ENCODE peak calls at places on chromosomes 2 and 18, in six cellular contexts. One of them, this sample, is unnamed.
A peak's percentile ranks its signal among the peaks of the same experiment; 100 is the strongest.

GRCh38 chr2:25270061-25270460 is 71.7 kb downstream of the DNMT3A start:
- DNase-seq in GM12878: no peak
- DNase-seq in H1: no peak
- DNase-seq in CD4-positive, alpha-beta memory T cell: no peak
- DNase-seq in CD8-positive, alpha-beta T cell: no peak
- DNase-seq in tibial artery: no peak
- DNase-seq in this sample: no peak

GRCh38 chr2:189609853-189610252 is 29.3 kb upstream of the SLC40A1 start:
- DNase-seq in CD4-positive, alpha-beta memory T cell: no peak
- DNase-seq in tibial artery: no peak
- DNase-seq in H1: no peak
- DNase-seq in CD8-positive, alpha-beta T cell: no peak
- DNase-seq in GM12878: no peak
- DNase-seq in this sample: no peak

GRCh38 chr2:168773719-168774521 is 28.5 kb upstream of the NOSTRIN start:
- DNase-seq in GM12878: no peak
- DNase-seq in H1: peak; percentile 82
- DNase-seq in CD4-positive, alpha-beta memory T cell: no peak
- DNase-seq in tibial artery: peak; percentile 25
- DNase-seq in CD8-positive, alpha-beta T cell: no peak
- DNase-seq in this sample: peak; percentile 66

GRCh38 chr2:60745761-60746160 is 10.3 kb upstream of the PAPOLG start:
- DNase-seq in CD8-positive, alpha-beta T cell: no peak
- DNase-seq in GM12878: no peak
- DNase-seq in H1: no peak
- DNase-seq in CD4-positive, alpha-beta memory T cell: no peak
- DNase-seq in tibial artery: no peak
- DNase-seq in this sample: no peak

GRCh38 chr2:138274421-138275291 is 226.9 kb upstream of the SPOPL start:
- DNase-seq in CD8-positive, alpha-beta T cell: no peak
- DNase-seq in CD4-positive, alpha-beta memory T cell: no peak
- DNase-seq in tibial artery: no peak
- DNase-seq in GM12878: no peak
- DNase-seq in H1: no peak
- DNase-seq in this sample: peak; percentile 11

GRCh38 chr18:65468881-65469280 is 281.9 kb upstream of the CDH7 start:
- DNase-seq in CD8-positive, alpha-beta T cell: no peak
- DNase-seq in H1: no peak
- DNase-seq in CD4-positive, alpha-beta memory T cell: no peak
- DNase-seq in tibial artery: no peak
- DNase-seq in GM12878: no peak
- DNase-seq in this sample: no peak

GRCh38 chr18:4547126-4547525 is 92.0 kb upstream of the DLGAP1 start:
- DNase-seq in tibial artery: no peak
- DNase-seq in CD8-positive, alpha-beta T cell: no peak
- DNase-seq in H1: no peak
- DNase-seq in GM12878: no peak
- DNase-seq in CD4-positive, alpha-beta memory T cell: no peak
- DNase-seq in this sample: no peak

GRCh38 chr2:207930747-207931146 is 94.6 kb downstream of the PLEKHM3 start:
- DNase-seq in tibial artery: no peak
- DNase-seq in CD8-positive, alpha-beta T cell: no peak
- DNase-seq in CD4-positive, alpha-beta memory T cell: no peak
- DNase-seq in GM12878: no peak
- DNase-seq in H1: no peak
- DNase-seq in this sample: peak; percentile 38

GRCh38 chr2:208062113-208062512 is 36.8 kb upstream of the PLEKHM3 start:
- DNase-seq in CD8-positive, alpha-beta T cell: no peak
- DNase-seq in CD4-positive, alpha-beta memory T cell: no peak
- DNase-seq in H1: no peak
- DNase-seq in tibial artery: no peak
- DNase-seq in GM12878: no peak
- DNase-seq in this sample: peak; percentile 40

GRCh38 chr2:134206029-134206428 is 47.8 kb upstream of the MGAT5 start:
- DNase-seq in GM12878: no peak
- DNase-seq in CD4-positive, alpha-beta memory T cell: no peak
- DNase-seq in H1: no peak
- DNase-seq in tibial artery: no peak
- DNase-seq in CD8-positive, alpha-beta T cell: no peak
- DNase-seq in this sample: no peak

GRCh38 chr2:120566331-120567035 is 169.2 kb upstream of the GLI2 start:
- DNase-seq in tibial artery: peak; percentile 93
- DNase-seq in H1: no peak
- DNase-seq in CD4-positive, alpha-beta memory T cell: no peak
- DNase-seq in CD8-positive, alpha-beta T cell: no peak
- DNase-seq in GM12878: no peak
- DNase-seq in this sample: no peak

GRCh38 chr2:95575857-95576256 is 15.9 kb upstream of the TRIM43 start:
- DNase-seq in tibial artery: no peak
- DNase-seq in H1: no peak
- DNase-seq in CD4-positive, alpha-beta memory T cell: no peak
- DNase-seq in GM12878: no peak
- DNase-seq in CD8-positive, alpha-beta T cell: no peak
- DNase-seq in this sample: no peak

GRCh38 chr18:24201699-24202687 is 63.1 kb downstream of the CABYR start:
- DNase-seq in CD8-positive, alpha-beta T cell: no peak
- DNase-seq in tibial artery: no peak
- DNase-seq in H1: no peak
- DNase-seq in GM12878: no peak
- DNase-seq in CD4-positive, alpha-beta memory T cell: no peak
- DNase-seq in this sample: no peak

GRCh38 chr18:49591775-49592174 is 29.9 kb downstream of the LIPG start:
- DNase-seq in tibial artery: no peak
- DNase-seq in CD8-positive, alpha-beta T cell: no peak
- DNase-seq in H1: no peak
- DNase-seq in CD4-positive, alpha-beta memory T cell: no peak
- DNase-seq in GM12878: no peak
- DNase-seq in this sample: no peak

GRCh38 chr2:88329815-88330603 is 122.5 kb downstream of the FOXI3 start:
- DNase-seq in H1: peak; percentile 54
- DNase-seq in CD8-positive, alpha-beta T cell: no peak
- DNase-seq in CD4-positive, alpha-beta memory T cell: no peak
- DNase-seq in tibial artery: no peak
- DNase-seq in GM12878: peak; percentile 49
- DNase-seq in this sample: no peak

GRCh38 chr2:24492283-24493272 is 1.5 kb downstream of the NCOA1 start:
- DNase-seq in CD8-positive, alpha-beta T cell: peak; percentile 52
- DNase-seq in GM12878: no peak
- DNase-seq in tibial artery: peak; percentile 36
- DNase-seq in CD4-positive, alpha-beta memory T cell: peak; percentile 39
- DNase-seq in H1: no peak
- DNase-seq in this sample: no peak

GRCh38 chr2:23460228-23460627 is 75.2 kb downstream of the KLHL29 start:
- DNase-seq in GM12878: no peak
- DNase-seq in CD8-positive, alpha-beta T cell: no peak
- DNase-seq in CD4-positive, alpha-beta memory T cell: no peak
- DNase-seq in tibial artery: no peak
- DNase-seq in H1: no peak
- DNase-seq in this sample: no peak

GRCh38 chr2:75089471-75089870 is 109.8 kb downstream of the TACR1 start:
- DNase-seq in CD8-positive, alpha-beta T cell: no peak
- DNase-seq in H1: no peak
- DNase-seq in tibial artery: no peak
- DNase-seq in GM12878: no peak
- DNase-seq in CD4-positive, alpha-beta memory T cell: no peak
- DNase-seq in this sample: no peak

GRCh38 chr2:35591886-35592285 is 763.7 kb upstream of the CRIM1 start:
- DNase-seq in tibial artery: no peak
- DNase-seq in GM12878: no peak
- DNase-seq in CD8-positive, alpha-beta T cell: no peak
- DNase-seq in H1: no peak
- DNase-seq in CD4-positive, alpha-beta memory T cell: no peak
- DNase-seq in this sample: no peak

GRCh38 chr2:147094077-147094476 is 750.8 kb upstream of the ACVR2A start:
- DNase-seq in H1: no peak
- DNase-seq in tibial artery: no peak
- DNase-seq in GM12878: no peak
- DNase-seq in CD4-positive, alpha-beta memory T cell: no peak
- DNase-seq in CD8-positive, alpha-beta T cell: no peak
- DNase-seq in this sample: no peak

GRCh38 chr2:64562148-64562784 is 38.1 kb downstream of the AFTPH start:
- DNase-seq in H1: no peak
- DNase-seq in GM12878: no peak
- DNase-seq in CD4-positive, alpha-beta memory T cell: no peak
- DNase-seq in CD8-positive, alpha-beta T cell: no peak
- DNase-seq in tibial artery: no peak
- DNase-seq in this sample: no peak

GRCh38 chr2:25586726-25587144 is 86.6 kb downstream of the DTNB start:
- DNase-seq in CD4-positive, alpha-beta memory T cell: no peak
- DNase-seq in tibial artery: no peak
- DNase-seq in CD8-positive, alpha-beta T cell: no peak
- DNase-seq in H1: no peak
- DNase-seq in GM12878: peak; percentile 92
- DNase-seq in this sample: no peak

GRCh38 chr18:60554961-60555360 is 182.4 kb upstream of the MC4R start:
- DNase-seq in GM12878: no peak
- DNase-seq in tibial artery: no peak
- DNase-seq in CD4-positive, alpha-beta memory T cell: no peak
- DNase-seq in CD8-positive, alpha-beta T cell: no peak
- DNase-seq in H1: no peak
- DNase-seq in this sample: no peak

GRCh38 chr2:63066838-63067237 is 16.2 kb downstream of the OTX1 start:
- DNase-seq in CD8-positive, alpha-beta T cell: no peak
- DNase-seq in H1: no peak
- DNase-seq in GM12878: no peak
- DNase-seq in CD4-positive, alpha-beta memory T cell: no peak
- DNase-seq in tibial artery: no peak
- DNase-seq in this sample: no peak
- H3K27me3 ChIP-seq in CD8-positive, alpha-beta T cell: peaks cover 8% of the 10 kb centered on the region
- H3K27me3 ChIP-seq in H1: no peaks in the 10 kb centered on the region
- H3K27me3 ChIP-seq in GM12878: no peaks in the 10 kb centered on the region
- H3K27me3 ChIP-seq in CD4-positive, alpha-beta memory T cell: peaks cover 8% of the 10 kb centered on the region
- H3K27me3 ChIP-seq in tibial artery: no peaks in the 10 kb centered on the region
- H3K27me3 ChIP-seq in this sample: peaks cover 24% of the 10 kb centered on the region

GRCh38 chr18:77069482-77069881 is 63.1 kb downstream of the MBP start:
- DNase-seq in H1: no peak
- DNase-seq in CD4-positive, alpha-beta memory T cell: no peak
- DNase-seq in CD8-positive, alpha-beta T cell: no peak
- DNase-seq in GM12878: no peak
- DNase-seq in tibial artery: no peak
- DNase-seq in this sample: no peak

GRCh38 chr18:77067315-77068061 is 65.1 kb downstream of the MBP start:
- DNase-seq in tibial artery: peak; percentile 81
- DNase-seq in H1: no peak
- DNase-seq in CD4-positive, alpha-beta memory T cell: peak; percentile 77
- DNase-seq in GM12878: peak; percentile 59
- DNase-seq in CD8-positive, alpha-beta T cell: peak; percentile 78
- DNase-seq in this sample: no peak

GRCh38 chr18:77069931-77070330 is 62.7 kb downstream of the MBP start:
- DNase-seq in H1: no peak
- DNase-seq in GM12878: no peak
- DNase-seq in tibial artery: no peak
- DNase-seq in CD8-positive, alpha-beta T cell: no peak
- DNase-seq in CD4-positive, alpha-beta memory T cell: peak; percentile 89
- DNase-seq in this sample: no peak

GRCh38 chr18:77068321-77068841 is 64.2 kb downstream of the MBP start:
- DNase-seq in H1: no peak
- DNase-seq in tibial artery: no peak
- DNase-seq in GM12878: peak; percentile 39
- DNase-seq in CD4-positive, alpha-beta memory T cell: peak; percentile 74
- DNase-seq in CD8-positive, alpha-beta T cell: no peak
- DNase-seq in this sample: no peak

DNA sequence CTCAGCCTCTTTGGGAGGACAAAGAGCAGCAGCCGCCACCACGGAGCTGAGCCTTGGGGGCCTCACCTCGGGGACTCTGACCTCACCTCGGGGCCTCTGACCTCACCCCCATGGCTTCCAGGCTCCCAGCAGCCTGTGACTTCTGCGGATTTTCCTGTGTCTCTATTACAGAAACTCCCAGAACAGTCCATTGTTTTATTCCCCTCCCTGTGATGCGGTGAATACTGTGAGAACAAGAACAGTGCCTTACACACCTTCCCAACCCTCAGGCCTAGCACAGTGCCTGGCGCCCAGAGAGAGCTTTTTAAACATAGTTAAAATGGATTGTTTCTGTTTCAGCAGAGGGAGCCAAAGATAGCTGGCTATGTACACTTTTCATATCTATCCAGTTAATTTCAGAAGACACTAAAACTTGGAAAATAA is 63.7 kb downstream of the MBP start:
- DNase-seq in H1: no peak
- DNase-seq in GM12878: no peak
- DNase-seq in CD8-positive, alpha-beta T cell: no peak
- DNase-seq in CD4-positive, alpha-beta memory T cell: no peak
- DNase-seq in tibial artery: no peak
- DNase-seq in this sample: no peak
- H3K4me1 ChIP-seq in H1: peaks cover 3% of the 10 kb centered on the region
- H3K4me1 ChIP-seq in GM12878: peaks cover 59% of the 10 kb centered on the region
- H3K4me1 ChIP-seq in CD8-positive, alpha-beta T cell: peaks cover 97% of the 10 kb centered on the region
- H3K4me1 ChIP-seq in CD4-positive, alpha-beta memory T cell: peaks cover 99% of the 10 kb centered on the region
- H3K4me1 ChIP-seq in tibial artery: peaks cover 32% of the 10 kb centered on the region
- H3K4me1 ChIP-seq in this sample: no peaks in the 10 kb centered on the region

GRCh38 chr2:65846984-65847383 is 414.6 kb upstream of the SPRED2 start:
- DNase-seq in CD8-positive, alpha-beta T cell: no peak
- DNase-seq in CD4-positive, alpha-beta memory T cell: no peak
- DNase-seq in tibial artery: peak; percentile 32
- DNase-seq in GM12878: no peak
- DNase-seq in H1: no peak
- DNase-seq in this sample: no peak
- H3K27me3 ChIP-seq in CD8-positive, alpha-beta T cell: no peaks in the 10 kb centered on the region
- H3K27me3 ChIP-seq in CD4-positive, alpha-beta memory T cell: no peaks in the 10 kb centered on the region
- H3K27me3 ChIP-seq in tibial artery: no peaks in the 10 kb centered on the region
- H3K27me3 ChIP-seq in GM12878: no peaks in the 10 kb centered on the region
- H3K27me3 ChIP-seq in H1: peaks cover 1% of the 10 kb centered on the region
- H3K27me3 ChIP-seq in this sample: no peaks in the 10 kb centered on the region

GRCh38 chr2:85736456-85737355 is 17.1 kb upstream of the ATOH8 start:
- DNase-seq in H1: no peak
- DNase-seq in CD4-positive, alpha-beta memory T cell: no peak
- DNase-seq in tibial artery: no peak
- DNase-seq in GM12878: no peak
- DNase-seq in CD8-positive, alpha-beta T cell: no peak
- DNase-seq in this sample: no peak

GRCh38 chr2:85737961-85738360 is 15.8 kb upstream of the ATOH8 start:
- DNase-seq in H1: no peak
- DNase-seq in CD4-positive, alpha-beta memory T cell: no peak
- DNase-seq in GM12878: no peak
- DNase-seq in CD8-positive, alpha-beta T cell: no peak
- DNase-seq in tibial artery: no peak
- DNase-seq in this sample: no peak

GRCh38 chr2:85735691-85736090 is 18.1 kb upstream of the ATOH8 start:
- DNase-seq in GM12878: no peak
- DNase-seq in CD8-positive, alpha-beta T cell: no peak
- DNase-seq in CD4-positive, alpha-beta memory T cell: no peak
- DNase-seq in tibial artery: no peak
- DNase-seq in H1: no peak
- DNase-seq in this sample: no peak

GRCh38 chr2:85734942-85735608 is 18.7 kb upstream of the ATOH8 start:
- DNase-seq in GM12878: no peak
- DNase-seq in tibial artery: no peak
- DNase-seq in CD8-positive, alpha-beta T cell: no peak
- DNase-seq in CD4-positive, alpha-beta memory T cell: no peak
- DNase-seq in H1: no peak
- DNase-seq in this sample: no peak

DNA sequence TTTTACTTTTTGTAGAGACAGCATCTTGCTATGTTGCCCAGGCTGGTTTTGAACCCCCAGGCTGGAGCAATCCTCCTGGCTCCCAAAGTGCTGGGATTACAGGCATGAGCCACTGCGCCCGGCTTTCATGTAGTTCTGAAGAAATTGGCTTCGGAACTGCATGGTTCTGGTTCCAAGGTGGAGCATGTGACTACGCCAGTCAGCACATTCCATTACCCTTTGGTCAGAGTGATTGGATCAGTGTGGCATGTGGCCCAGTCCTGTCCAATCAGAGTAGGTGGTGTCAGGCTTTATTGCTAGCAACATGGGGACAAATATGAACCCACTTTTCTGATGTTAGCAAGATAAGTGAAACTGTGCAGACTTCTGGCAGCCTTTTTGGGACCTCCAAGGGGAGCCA is 16.3 kb upstream of the ATOH8 start:
- DNase-seq in CD4-positive, alpha-beta memory T cell: no peak
- DNase-seq in H1: no peak
- DNase-seq in CD8-positive, alpha-beta T cell: no peak
- DNase-seq in GM12878: no peak
- DNase-seq in tibial artery: peak; percentile 95
- DNase-seq in this sample: no peak
- H3K4me1 ChIP-seq in CD4-positive, alpha-beta memory T cell: no peaks in the 10 kb centered on the region
- H3K4me1 ChIP-seq in H1: peaks cover 6% of the 10 kb centered on the region
- H3K4me1 ChIP-seq in CD8-positive, alpha-beta T cell: no peaks in the 10 kb centered on the region
- H3K4me1 ChIP-seq in GM12878: no peaks in the 10 kb centered on the region
- H3K4me1 ChIP-seq in tibial artery: peaks cover 44% of the 10 kb centered on the region
- H3K4me1 ChIP-seq in this sample: peaks cover 15% of the 10 kb centered on the region

This sample was measured in BE2C.